ENCODE peak calls at places on chromosomes 4 and X, in four cellular contexts. One of them, this sample, is unnamed.

GRCh38 chr4:16667464-16667863 is 231.0 kb downstream of the LDB2 start:
- DNase-seq in HCT116: no peak
- DNase-seq in K562: no peak
- DNase-seq in HepG2: no peak
- DNase-seq in this sample: no peak

GRCh38 chr4:25908491-25908901 is 5.5 kb upstream of the SMIM20 start:
- DNase-seq in HCT116: peak; percentile 69
- DNase-seq in K562: no peak
- DNase-seq in HepG2: peak; percentile 66
- DNase-seq in this sample: peak; percentile 8

GRCh38 chr4:159303435-159303834 is 200.6 kb downstream of the RAPGEF2 start:
- DNase-seq in HCT116: no peak
- DNase-seq in K562: no peak
- DNase-seq in HepG2: no peak
- DNase-seq in this sample: no peak

GRCh38 chr4:46930866-46931265 is 21.8 kb upstream of the COX7B2 start:
- DNase-seq in HCT116: no peak
- DNase-seq in K562: no peak
- DNase-seq in HepG2: no peak
- DNase-seq in this sample: no peak

GRCh38 chr4:151310124-151310728 is 15.2 kb downstream of the SH3D19 start:
- DNase-seq in HCT116: no peak
- DNase-seq in K562: no peak
- DNase-seq in HepG2: no peak
- DNase-seq in this sample: no peak

GRCh38 chrX:68415289-68415688 is 18.0 kb downstream of the OPHN1 start:
- DNase-seq in HCT116: no peak
- DNase-seq in K562: no peak
- DNase-seq in HepG2: no peak
- DNase-seq in this sample: no peak

GRCh38 chr4:112063260-112063659 is 82.0 kb upstream of the FAM241A start:
- DNase-seq in HCT116: no peak
- DNase-seq in K562: no peak
- DNase-seq in HepG2: no peak
- DNase-seq in this sample: no peak

GRCh38 chr4:154184238-154184637 is 307.4 kb downstream of the DCHS2 start:
- DNase-seq in HCT116: no peak
- DNase-seq in K562: no peak
- DNase-seq in HepG2: no peak
- DNase-seq in this sample: no peak

GRCh38 chrX:25013593-25014365 is 2.0 kb downstream of the ARX start:
- DNase-seq in HCT116: no peak
- DNase-seq in K562: peak; percentile 55
- DNase-seq in HepG2: no peak
- DNase-seq in this sample: no peak

GRCh38 chr4:2962099-2962455 is 1.1 kb downstream of the NOP14 start:
- DNase-seq in HCT116: no peak
- DNase-seq in K562: peak; percentile 39
- DNase-seq in HepG2: no peak
- DNase-seq in this sample: no peak

GRCh38 chrX:136816970-136817369 is 36.2 kb upstream of the ARHGEF6 start:
- DNase-seq in HCT116: no peak
- DNase-seq in K562: no peak
- DNase-seq in HepG2: no peak
- DNase-seq in this sample: peak; percentile 17

GRCh38 chrX:116462843-116463242 is at the start of gene CT83:
- DNase-seq in HCT116: no peak
- DNase-seq in K562: no peak
- DNase-seq in HepG2: no peak
- DNase-seq in this sample: no peak

GRCh38 chr4:69032847-69033638 is 63.2 kb upstream of the UGT2B7 start:
- DNase-seq in HCT116: no peak
- DNase-seq in K562: no peak
- DNase-seq in HepG2: peak; percentile 72
- DNase-seq in this sample: no peak
- TF ChIP-seq SIN3A in HCT116: no peak
- TF ChIP-seq SIN3A in K562: no peak
- TF ChIP-seq SIN3A in HepG2: no peak
- TF ChIP-seq SIN3A in this sample: no peak

DNA sequence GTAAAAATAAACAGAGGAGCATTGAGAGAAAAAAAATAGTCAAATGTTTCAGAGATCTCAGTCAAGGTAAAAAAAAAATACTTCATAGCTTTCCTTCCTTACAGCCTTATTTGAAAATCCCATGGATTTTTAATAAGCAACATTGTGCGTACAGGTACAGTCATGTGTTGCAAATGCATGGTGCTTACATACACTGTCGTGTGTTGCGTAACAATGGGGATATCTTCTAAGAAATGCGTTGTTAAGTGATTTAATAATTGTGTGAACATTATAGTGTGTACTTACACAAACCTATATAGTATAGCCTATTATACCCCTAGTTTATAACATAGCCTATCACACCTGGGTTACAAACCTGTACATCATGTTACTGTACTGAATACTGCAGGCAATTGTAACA is 172.0 kb downstream of the UGT8 start:
- DNase-seq in HCT116: no peak
- DNase-seq in K562: no peak
- DNase-seq in HepG2: no peak
- DNase-seq in this sample: no peak
- TF ChIP-seq POLR2AphosphoS5 in HCT116: no peak
- TF ChIP-seq POLR2AphosphoS5 in K562: no peak
- TF ChIP-seq POLR2AphosphoS5 in HepG2: no peak
- TF ChIP-seq POLR2AphosphoS5 in this sample: no peak

GRCh38 chrX:38513087-38513742 is 48.1 kb upstream of the TSPAN7 start:
- DNase-seq in HCT116: no peak
- DNase-seq in K562: no peak
- DNase-seq in HepG2: peak; percentile 0
- DNase-seq in this sample: no peak
- H3K27ac ChIP-seq in HCT116: no peak overlapping the region
- H3K27ac ChIP-seq in K562: no peak overlapping the region
- H3K27ac ChIP-seq in HepG2: no peak overlapping the region
- H3K27ac ChIP-seq in this sample: no peak overlapping the region

GRCh38 chr4:176271749-176272148 is 2.7 kb upstream of the ASB5 start:
- DNase-seq in HCT116: no peak
- DNase-seq in K562: no peak
- DNase-seq in HepG2: no peak
- DNase-seq in this sample: no peak

GRCh38 chr4:176276710-176277109 is 7.7 kb upstream of the ASB5 start:
- DNase-seq in HCT116: no peak
- DNase-seq in K562: no peak
- DNase-seq in HepG2: no peak
- DNase-seq in this sample: no peak

GRCh38 chr4:176272799-176273198 is 3.8 kb upstream of the ASB5 start:
- DNase-seq in HCT116: no peak
- DNase-seq in K562: no peak
- DNase-seq in HepG2: no peak
- DNase-seq in this sample: no peak

GRCh38 chr4:176274441-176274840 is 5.4 kb upstream of the ASB5 start:
- DNase-seq in HCT116: no peak
- DNase-seq in K562: no peak
- DNase-seq in HepG2: no peak
- DNase-seq in this sample: no peak

DNA sequence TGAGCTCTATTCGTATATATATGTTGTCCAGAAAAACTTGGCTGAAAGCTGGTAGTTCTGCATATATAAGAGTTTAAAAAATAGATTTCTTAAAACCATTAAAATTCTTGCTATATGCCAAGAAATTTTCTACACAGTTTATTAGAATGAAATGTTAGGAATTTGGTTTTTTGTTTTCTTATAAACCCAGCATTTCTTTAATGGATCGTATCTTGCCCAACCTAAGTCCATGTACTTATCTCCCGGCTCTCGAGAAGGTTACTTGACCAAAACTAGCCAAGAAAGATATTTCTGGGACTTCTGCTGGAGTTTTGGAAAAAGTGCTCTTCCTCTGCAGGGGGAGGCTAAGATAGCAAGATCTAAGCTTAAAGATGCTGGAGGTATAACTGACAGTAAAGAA is 4.7 kb upstream of the ASB5 start:
- DNase-seq in HCT116: no peak
- DNase-seq in K562: no peak
- DNase-seq in HepG2: no peak
- DNase-seq in this sample: no peak
- TF ChIP-seq SIN3A in HCT116: no peak
- TF ChIP-seq SIN3A in K562: no peak
- TF ChIP-seq SIN3A in HepG2: no peak
- TF ChIP-seq SIN3A in this sample: no peak

DNA sequence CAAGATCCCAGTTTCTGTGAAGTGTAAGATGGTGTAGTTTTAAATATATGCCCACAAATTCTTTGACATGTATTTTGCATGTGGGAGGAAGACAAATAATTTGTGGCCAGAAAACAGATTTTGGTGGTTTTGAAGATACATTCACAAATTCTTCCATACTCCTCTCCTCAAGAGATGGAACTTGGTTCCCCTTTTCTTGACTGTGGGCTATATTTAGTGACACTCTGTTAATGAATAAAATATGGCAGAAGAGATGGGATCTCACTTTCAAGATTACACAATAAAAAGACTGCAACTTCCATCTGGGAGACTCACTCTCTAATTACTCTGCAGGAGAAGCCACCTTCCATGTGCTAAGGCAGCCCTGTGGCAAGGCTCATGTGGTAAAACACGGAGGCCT is 133.5 kb upstream of the S100G start:
- DNase-seq in HCT116: no peak
- DNase-seq in K562: no peak
- DNase-seq in HepG2: no peak
- DNase-seq in this sample: no peak
- TF ChIP-seq POLR2AphosphoS5 in HCT116: no peak
- TF ChIP-seq POLR2AphosphoS5 in K562: no peak
- TF ChIP-seq POLR2AphosphoS5 in HepG2: no peak
- TF ChIP-seq POLR2AphosphoS5 in this sample: no peak

GRCh38 chr4:86847576-86847975 is 1.6 kb downstream of the SLC10A6 start:
- DNase-seq in HCT116: no peak
- DNase-seq in K562: no peak
- DNase-seq in HepG2: no peak
- DNase-seq in this sample: no peak
- H3K27ac ChIP-seq in HCT116: no peak overlapping the region
- H3K27ac ChIP-seq in K562: no peak overlapping the region
- H3K27ac ChIP-seq in HepG2: no peak overlapping the region
- H3K27ac ChIP-seq in this sample: no peak overlapping the region

GRCh38 chr4:84474107-84474506 is 25.0 kb downstream of the NKX6-1 start:
- DNase-seq in HCT116: no peak
- DNase-seq in K562: no peak
- DNase-seq in HepG2: no peak
- DNase-seq in this sample: no peak
- TF ChIP-seq SIN3A in HCT116: no peak
- TF ChIP-seq SIN3A in K562: no peak
- TF ChIP-seq SIN3A in HepG2: no peak
- TF ChIP-seq SIN3A in this sample: no peak

GRCh38 chr4:148834804-148835598 is 392.8 kb upstream of the NR3C2 start:
- DNase-seq in HCT116: no peak
- DNase-seq in K562: no peak
- DNase-seq in HepG2: no peak
- DNase-seq in this sample: no peak
- TF ChIP-seq POLR2AphosphoS5 in HCT116: no peak
- TF ChIP-seq POLR2AphosphoS5 in K562: no peak
- TF ChIP-seq POLR2AphosphoS5 in HepG2: no peak
- TF ChIP-seq POLR2AphosphoS5 in this sample: no peak

DNA sequence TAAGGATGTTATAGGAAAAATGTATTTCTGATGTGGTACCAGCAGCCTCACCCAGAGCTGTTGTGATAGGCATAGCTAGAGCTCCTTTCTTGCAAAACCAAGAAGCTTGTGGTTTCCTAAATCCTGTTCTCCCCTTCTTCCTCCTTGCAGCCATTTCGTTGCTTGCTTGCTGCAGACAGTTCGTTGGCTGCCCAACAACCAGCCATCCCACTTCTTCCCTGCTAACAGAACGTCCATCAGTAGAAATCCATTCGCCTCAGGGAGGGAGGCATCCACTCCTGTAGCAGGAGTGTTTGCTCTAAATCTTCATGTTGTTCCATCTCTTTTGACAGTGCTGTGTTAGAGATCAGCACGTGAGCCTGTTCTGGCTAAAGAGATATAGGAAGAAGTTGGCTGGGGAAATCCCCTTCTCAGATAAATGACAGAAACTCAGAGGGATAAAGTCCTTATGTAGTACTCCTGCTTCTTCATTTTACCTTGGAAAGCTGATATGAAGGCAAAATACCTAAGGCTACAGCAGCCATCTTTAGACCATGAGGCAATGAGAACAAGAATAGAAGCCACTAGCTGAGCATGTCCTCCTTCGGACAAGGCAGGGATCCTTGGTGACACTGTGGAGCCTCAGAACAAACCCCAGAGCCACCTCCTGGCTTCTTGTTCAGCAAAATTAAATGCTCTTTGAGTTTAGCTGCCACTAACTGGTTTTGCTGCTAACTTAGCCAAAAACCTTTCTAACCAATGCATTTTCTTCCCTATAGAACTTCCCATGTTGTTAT is 68.4 kb upstream of the RELL1 start:
- DNase-seq in HCT116: no peak
- DNase-seq in K562: no peak
- DNase-seq in HepG2: no peak
- DNase-seq in this sample: no peak
- H3K27ac ChIP-seq in HCT116: no peak overlapping the region
- H3K27ac ChIP-seq in K562: no peak overlapping the region
- H3K27ac ChIP-seq in HepG2: no peak overlapping the region
- H3K27ac ChIP-seq in this sample: no peak overlapping the region

DNA sequence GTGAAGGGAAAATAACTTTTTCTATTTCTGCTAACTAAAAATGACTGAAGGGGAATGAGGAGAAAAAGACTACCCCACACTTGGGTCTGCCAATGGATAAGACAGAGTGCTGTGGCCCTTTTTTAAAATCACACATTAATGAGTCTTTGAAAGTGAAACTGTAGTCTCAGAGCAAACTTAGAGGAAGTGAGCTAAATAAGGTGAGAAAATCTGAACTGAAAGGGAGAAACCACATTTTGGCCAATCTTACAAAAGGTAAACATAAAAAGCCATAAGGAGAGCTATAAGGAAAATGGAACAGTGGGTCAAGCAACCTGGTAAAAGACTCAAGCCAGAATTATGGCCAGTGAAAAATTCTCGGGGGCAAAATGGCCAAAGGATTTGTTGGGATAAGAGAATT is 755.1 kb upstream of the IGFBP7 start:
- DNase-seq in HCT116: no peak
- DNase-seq in K562: no peak
- DNase-seq in HepG2: no peak
- DNase-seq in this sample: no peak
- TF ChIP-seq SIN3A in HCT116: no peak
- TF ChIP-seq SIN3A in K562: no peak
- TF ChIP-seq SIN3A in HepG2: no peak
- TF ChIP-seq SIN3A in this sample: no peak